ENCODE peak calls at places on chromosomes 2 and 18, in nine cellular contexts. S is transverse colon, L is IMR-90, E is K562, P is upper lobe of right lung, B is lower lobe of right lung, X is stomach, H is cardiac muscle cell, R is uterus. I is an unnamed sample. For H3K36me3, the result is how much of the 10 kb centered on the place peaks cover.

GRCh38 chr2:38514603-38515154 is 88.0 kb downstream of the HNRNPLL start:
- DNase-seq in S (no peak), E (peak), X (no peak), P (no peak), L (no peak), R (peak), B (no peak), H (no peak), I (no peak)

GRCh38 chr2:10935953-10936942 is 24.5 kb downstream of the KCNF1 start:
- DNase-seq in L (peak), R (no peak), E (peak), X (no peak), P (no peak), H (no peak), S (no peak), B (no peak), I (no peak)

GRCh38 chr18:48926420-48926857 is 24.3 kb downstream of the SMAD7 start:
- DNase-seq in S (peak), X (peak), P (no peak), R (no peak), L (no peak), E (no peak), H (no peak), B (no peak), I (no peak)

GRCh38 chr2:134261398-134262131 is 7.7 kb downstream of the MGAT5 start:
- DNase-seq in E (no peak), S (no peak), R (no peak), B (no peak), X (no peak), P (no peak), L (no peak), H (no peak), I (no peak)

GRCh38 chr2:122203523-122203922 is 448.1 kb downstream of the TSN start:
- DNase-seq in P (no peak), L (peak), R (no peak), H (no peak), S (no peak), E (no peak), B (no peak), X (no peak), I (no peak)

GRCh38 chr18:49193252-49193651 is 242.5 kb upstream of the SMAD7 start:
- DNase-seq in R (no peak), E (no peak), S (no peak), L (no peak), X (no peak), H (no peak), P (no peak), B (no peak), I (no peak)

GRCh38 chr18:46770708-46771107 is 13.9 kb upstream of the ST8SIA5 start:
- DNase-seq in P (no peak), E (no peak), S (no peak), X (no peak), R (no peak), B (no peak), H (no peak), L (no peak), I (no peak)

GRCh38 chr2:169034984-169035544 is 3.9 kb upstream of the ABCB11 start:
- DNase-seq in X (no peak), H (no peak), R (no peak), B (no peak), S (no peak), L (no peak), P (no peak), E (no peak), I (no peak)

GRCh38 chr2:46098606-46099005 is 198.6 kb upstream of the EPAS1 start:
- DNase-seq in X (no peak), P (no peak), B (no peak), R (no peak), H (no peak), S (no peak), E (no peak), L (peak), I (no peak)

GRCh38 chr2:230439590-230439989 is 23.6 kb downstream of the SP100 start:
- DNase-seq in H (no peak), E (no peak), B (no peak), P (no peak), X (no peak), R (no peak), S (no peak), L (no peak), I (no peak)

GRCh38 chr2:43402452-43402937 is 176.1 kb upstream of the ZFP36L2 start:
- DNase-seq in H (no peak), P (no peak), S (no peak), R (peak), E (no peak), X (no peak), B (no peak), L (peak), I (peak)

GRCh38 chr2:196105956-196106355 is 37.3 kb upstream of the DNAH7 start:
- DNase-seq in B (no peak), S (no peak), H (no peak), X (no peak), R (no peak), L (no peak), E (no peak), P (no peak), I (no peak)

GRCh38 chr18:58263055-58263732 is 219.2 kb downstream of the NEDD4L start:
- DNase-seq in X (no peak), P (no peak), B (no peak), S (no peak), H (no peak), E (peak), L (peak), R (no peak), I (no peak)

GRCh38 chr2:189116059-189116458 is 63.5 kb downstream of the COL5A2 start:
- DNase-seq in X (no peak), H (no peak), R (no peak), B (no peak), P (no peak), S (no peak), L (no peak), E (no peak), I (no peak)

GRCh38 chr2:146541896-146542295 is 1302.9 kb upstream of the ACVR2A start:
- DNase-seq in R (no peak), S (no peak), P (no peak), B (no peak), H (no peak), X (no peak), L (no peak), E (no peak), I (no peak)

GRCh38 chr18:46449499-46449898 is 207.5 kb downstream of the LOXHD1 start:
- DNase-seq in S (no peak), X (no peak), R (no peak), H (no peak), B (no peak), L (no peak), E (no peak), P (no peak), I (no peak)

GRCh38 chr2:135768863-135769262 is 27.2 kb downstream of the UBXN4 start:
- DNase-seq in H (no peak), X (no peak), L (no peak), R (no peak), E (no peak), B (no peak), P (no peak), S (no peak), I (no peak)
- H3K36me3 ChIP-seq in H (half or more), X (half or more), L (under half), R (under half), E (half or more), B (half or more), P (half or more), S (under half), I (under half)

GRCh38 chr2:67841711-67842110 is 221.1 kb downstream of the C1D start:
- DNase-seq in B (no peak), H (no peak), S (no peak), P (no peak), E (no peak), L (no peak), X (no peak), R (no peak), I (no peak)
- H3K4me3 ChIP-seq in B (no peak), H (no peak), S (no peak), P (no peak), E (no peak), L (no peak), X (no peak), R (no peak), I (no peak)

DNA sequence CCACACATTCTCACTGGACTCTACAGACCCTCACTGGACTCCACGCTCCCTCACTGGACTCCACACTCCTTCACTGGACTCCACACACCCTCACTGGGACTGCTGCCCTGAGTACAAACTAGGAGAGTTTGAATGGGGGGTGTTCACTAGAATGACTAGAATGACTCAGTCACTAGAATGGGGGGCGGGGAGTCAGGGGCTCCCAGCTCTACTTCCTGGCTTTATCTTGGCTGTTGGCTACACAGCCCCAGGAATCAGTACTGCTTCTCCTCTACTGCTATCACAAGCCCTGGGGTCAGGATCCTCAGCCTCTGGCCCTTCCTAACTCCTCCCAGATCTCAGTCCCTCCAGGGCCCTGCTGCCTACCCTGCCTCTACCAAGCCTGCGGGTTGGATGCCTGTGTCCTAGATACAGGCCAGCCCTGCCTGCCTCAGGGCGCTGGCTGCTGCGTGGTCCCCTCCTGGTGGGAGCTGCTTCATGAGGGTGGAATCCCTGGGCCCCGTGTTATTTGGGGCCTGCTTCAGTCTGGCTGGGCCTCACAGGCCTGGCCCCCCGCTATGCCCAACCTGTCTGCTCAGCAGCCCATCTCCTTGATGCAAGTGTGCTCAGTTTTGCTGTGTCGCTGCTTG is 7.8 kb downstream of the PTMA start:
- DNase-seq in X (no peak), E (peak), L (peak), B (no peak), H (no peak), R (no peak), P (no peak), S (no peak), I (peak)
- TF ChIP-seq CTCF in X (no peak), E (no peak), L (no peak), B (no peak), H (no peak), R (no peak), P (no peak), S (no peak), I (no peak)

GRCh38 chr2:65015731-65016130 is 26.5 kb downstream of the SLC1A4 start:
- DNase-seq in S (no peak), H (no peak), L (no peak), B (no peak), P (no peak), R (no peak), X (no peak), E (no peak), I (no peak)
- H3K36me3 ChIP-seq in S (under half), H (under half), L (under half), B (half or more), P (under half), R (under half), X (half or more), E (under half), I (under half)

GRCh38 chr2:37375721-37376399 is 31.4 kb downstream of the QPCT start:
- DNase-seq in X (no peak), E (no peak), L (no peak), S (no peak), H (no peak), P (no peak), B (no peak), R (no peak), I (no peak)

GRCh38 chr2:37376421-37377186 is 32.2 kb downstream of the QPCT start:
- DNase-seq in S (peak), X (no peak), E (no peak), P (no peak), B (no peak), H (no peak), L (peak), R (peak), I (peak)

GRCh38 chr2:37378411-37378810 is 34.0 kb downstream of the QPCT start:
- DNase-seq in E (no peak), L (peak), B (no peak), H (no peak), R (no peak), X (no peak), S (no peak), P (no peak), I (no peak)

GRCh38 chr2:37379881-37380296 is 35.5 kb downstream of the QPCT start:
- DNase-seq in E (peak), B (no peak), H (no peak), P (no peak), X (no peak), S (no peak), L (no peak), R (no peak), I (no peak)

GRCh38 chr2:37377187-37377532 is 32.7 kb downstream of the QPCT start:
- DNase-seq in S (no peak), L (peak), X (no peak), E (no peak), R (peak), P (no peak), H (no peak), B (no peak), I (peak)
- H3K4me3 ChIP-seq in S (no peak), L (peak), X (no peak), E (no peak), R (no peak), P (no peak), H (no peak), B (peak), I (peak)

GRCh38 chr18:61954347-61954746 is 61.5 kb upstream of the RNF152 start:
- DNase-seq in S (no peak), E (no peak), L (no peak), H (no peak), X (no peak), B (no peak), P (no peak), R (no peak), I (no peak)

GRCh38 chr18:61953161-61953560 is 60.4 kb upstream of the RNF152 start:
- DNase-seq in B (no peak), L (no peak), S (no peak), P (no peak), X (no peak), R (no peak), H (no peak), E (no peak), I (no peak)

GRCh38 chr18:61955644-61956043 is 62.8 kb upstream of the RNF152 start:
- DNase-seq in X (no peak), S (no peak), H (no peak), E (no peak), R (no peak), L (no peak), P (no peak), B (no peak), I (no peak)

GRCh38 chr18:61953641-61954040 is 60.8 kb upstream of the RNF152 start:
- DNase-seq in B (no peak), H (no peak), S (no peak), X (no peak), P (no peak), R (no peak), E (no peak), L (no peak), I (no peak)

DNA sequence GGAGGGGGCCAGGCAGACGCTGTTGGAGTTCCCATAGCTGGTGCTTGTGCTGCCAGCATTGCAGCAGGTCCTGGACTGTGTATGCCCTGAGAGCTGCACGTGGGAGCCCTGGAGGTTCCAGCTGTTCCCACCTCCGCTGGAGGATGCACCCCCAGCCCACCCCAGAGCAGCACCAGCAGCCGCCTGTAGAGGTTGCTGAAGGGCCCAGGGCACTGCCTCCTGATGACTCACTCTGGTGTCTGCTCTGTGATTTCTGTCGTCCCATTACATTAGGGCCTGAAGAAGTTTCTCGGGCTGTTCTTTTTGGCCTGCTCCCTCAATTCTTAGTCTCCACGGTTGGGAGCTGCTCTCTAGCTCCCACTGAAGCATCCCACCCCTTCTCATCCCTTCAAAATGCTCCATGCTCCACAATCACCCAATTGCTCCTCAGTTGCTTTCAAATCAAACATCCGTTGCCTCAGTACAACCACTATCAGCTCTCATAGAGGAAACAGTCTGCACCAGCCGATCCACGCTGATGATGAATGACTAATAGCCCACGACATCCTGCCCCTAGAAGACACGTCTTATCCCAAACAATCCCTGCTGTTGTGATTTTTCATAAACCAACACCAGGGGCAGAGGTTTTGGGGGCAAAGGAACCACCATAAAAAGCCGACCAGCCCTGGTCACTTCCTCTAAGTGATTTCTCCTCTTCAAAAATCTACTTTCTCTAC is 65.2 kb upstream of the RNF152 start:
- DNase-seq in L (peak), H (no peak), E (peak), R (no peak), P (no peak), B (no peak), S (no peak), X (no peak), I (no peak)
- TF ChIP-seq CTCF in L (peak), H (peak), E (no peak), R (no peak), P (no peak), B (no peak), S (no peak), X (no peak), I (no peak)

GRCh38 chr2:216205486-216205885 is 96.3 kb downstream of the XRCC5 start:
- DNase-seq in X (no peak), P (no peak), H (no peak), E (no peak), S (no peak), B (no peak), R (no peak), L (no peak), I (no peak)
- H3K36me3 ChIP-seq in X (half or more), P (half or more), H (under half), E (half or more), S (under half), B (half or more), R (under half), L (under half), I (under half)

DNA sequence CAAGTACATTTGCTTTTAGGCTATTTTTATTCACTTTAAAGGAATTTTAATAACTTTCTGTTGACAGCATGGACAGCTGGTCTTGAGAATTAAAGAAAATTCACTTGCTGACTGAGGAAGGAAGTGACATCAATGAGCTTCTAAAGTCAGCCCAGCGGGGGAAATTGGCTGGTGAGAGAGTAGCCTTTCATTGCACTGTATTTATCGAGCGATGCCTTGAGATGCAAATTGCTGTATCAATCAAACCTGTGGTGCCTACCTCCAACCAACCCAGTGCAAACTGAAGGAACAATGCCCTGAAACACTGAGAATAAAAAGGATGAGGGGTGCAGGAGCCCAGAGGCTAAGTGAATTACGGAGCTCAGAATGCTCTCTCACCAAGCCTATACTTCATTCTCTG is 91.4 kb upstream of the AQP4 start:
- DNase-seq in R (no peak), B (no peak), H (no peak), P (no peak), S (no peak), L (no peak), E (no peak), X (no peak), I (no peak)
- H3K4me3 ChIP-seq in R (no peak), B (no peak), H (no peak), P (no peak), S (no peak), L (no peak), E (no peak), X (no peak), I (no peak)

DNA sequence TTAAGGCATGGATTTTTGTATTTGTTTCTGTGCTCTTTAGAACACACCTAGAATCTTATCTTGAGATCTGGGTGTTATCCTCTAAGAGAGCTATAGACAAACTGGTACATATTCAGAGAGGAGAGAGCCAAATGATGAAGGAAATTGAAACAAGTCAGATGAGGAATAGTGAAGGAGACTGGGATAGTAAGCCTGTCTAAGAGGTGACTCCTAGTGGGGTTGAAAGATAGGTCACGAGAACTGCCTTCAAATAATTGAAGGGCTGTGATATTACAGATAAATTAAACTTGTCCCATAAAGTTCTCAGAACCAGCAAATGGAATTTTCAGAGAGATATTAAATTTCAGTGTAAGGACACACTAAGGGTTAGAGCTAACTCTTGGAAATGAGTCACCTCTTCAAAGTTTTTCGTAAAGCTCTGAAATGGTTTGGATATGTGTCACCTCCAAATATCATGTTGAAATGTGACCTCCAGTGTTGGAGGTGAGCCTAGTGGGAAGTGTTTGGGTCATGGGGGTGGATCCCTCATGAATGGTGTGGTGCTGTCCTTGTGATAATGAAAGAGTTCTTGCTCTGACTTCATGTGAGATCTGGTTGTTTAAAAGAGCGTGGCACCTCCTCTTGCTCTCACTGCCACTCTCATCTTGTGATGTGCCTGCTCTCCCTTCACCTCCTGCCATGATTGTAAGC is 87.2 kb downstream of the BABAM2 start:
- DNase-seq in P (no peak), B (no peak), E (peak), H (no peak), X (no peak), S (no peak), L (peak), R (no peak), I (no peak)
- TF ChIP-seq CTCF in P (no peak), B (no peak), E (no peak), H (no peak), X (no peak), S (no peak), L (no peak), R (no peak), I (no peak)

DNA sequence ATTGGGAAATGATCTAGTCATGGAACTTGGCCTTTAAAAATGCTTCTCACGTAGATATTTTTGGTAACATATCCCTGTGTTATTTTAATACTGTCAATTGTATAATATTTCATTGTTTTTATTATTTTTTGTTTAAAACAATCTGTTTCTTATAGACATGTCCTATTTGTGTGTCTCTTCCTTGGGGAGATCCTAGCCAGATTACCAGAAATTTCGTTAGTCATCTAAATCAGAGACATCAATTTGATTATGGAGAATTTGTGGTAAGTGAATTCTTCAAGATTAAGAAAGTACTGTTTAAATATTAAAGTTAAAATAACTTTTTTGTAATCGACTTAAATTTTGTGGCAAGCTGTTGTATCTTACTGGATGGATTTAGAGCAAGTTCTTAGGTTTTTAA is 34.9 kb downstream of the RNF138 start:
- DNase-seq in L (no peak), R (no peak), B (no peak), X (no peak), E (no peak), P (no peak), H (no peak), S (no peak), I (no peak)
- H3K36me3 ChIP-seq in L (under half), R (under half), B (half or more), X (half or more), E (half or more), P (half or more), H (under half), S (under half), I (under half)